ENCODE peak calls at places on chromosomes 5 and 9, in nine cellular contexts. I is tibial artery, H is Peyer's patch, R is A549, A is mucosa of descending colon, O is astrocyte, F is transverse colon, W is SJSA1, G is breast epithelium. D is an unnamed sample.

GRCh38 chr5:177140312-177140711 is 6.7 kb downstream of the NSD1 start:
- DNase-seq in I (no peak), H (no peak), R (no peak), A (no peak), O (no peak), F (no peak), W (no peak), G (no peak), D (no peak)

GRCh38 chr5:158119852-158120708 is 261.1 kb upstream of the CLINT1 start:
- DNase-seq in I (no peak), H (no peak), R (no peak), A (no peak), O (peak; percentile 86), F (no peak), W (no peak), G (no peak), D (no peak)

GRCh38 chr9:77751341-77752091 is 103.4 kb upstream of the GNA14 start:
- DNase-seq in I (no peak), H (no peak), R (peak; percentile 13), A (no peak), O (peak; percentile 80), F (no peak), W (peak; percentile 54), G (no peak), D (no peak)

GRCh38 chr9:35110327-35110758 is 5.3 kb downstream of the ATOSB start:
- DNase-seq in I (peak; percentile 92), H (no peak), R (no peak), A (no peak), O (peak; percentile 36), F (no peak), W (peak; percentile 59), G (no peak), D (peak; percentile 85)

GRCh38 chr5:143547342-143547741 is 143.9 kb upstream of the NR3C1 start:
- DNase-seq in I (no peak), H (no peak), R (no peak), A (no peak), O (no peak), F (no peak), W (no peak), G (no peak), D (no peak)

GRCh38 chr5:61626639-61627282 is 294.7 kb downstream of the ZSWIM6 start:
- DNase-seq in I (no peak), H (no peak), R (no peak), A (no peak), O (no peak), F (no peak), W (no peak), G (no peak), D (no peak)

GRCh38 chr9:79015951-79016350 is 555.8 kb upstream of the TLE4 start:
- DNase-seq in I (no peak), H (no peak), R (no peak), A (no peak), O (no peak), F (no peak), W (no peak), G (no peak), D (no peak)

GRCh38 chr9:126474786-126475485 is 138.8 kb upstream of the LMX1B start:
- DNase-seq in I (no peak), H (no peak), R (peak; percentile 69), A (no peak), O (peak; percentile 95), F (no peak), W (peak; percentile 65), G (no peak), D (no peak)

GRCh38 chr5:120096413-120096812 is 367.7 kb upstream of the PRR16 start:
- DNase-seq in I (no peak), H (no peak), R (no peak), A (no peak), O (peak; percentile 52), F (no peak), W (no peak), G (no peak), D (no peak)

GRCh38 chr9:81616141-81616540 is 73.2 kb downstream of the TLE1 start:
- DNase-seq in I (no peak), H (no peak), R (no peak), A (no peak), O (no peak), F (no peak), W (no peak), G (no peak), D (no peak)

GRCh38 chr9:125428515-125429467 is 167.2 kb downstream of the GAPVD1 start:
- DNase-seq in I (no peak), H (no peak), R (no peak), A (peak; percentile 39), O (no peak), F (no peak), W (no peak), G (no peak), D (no peak)

GRCh38 chr5:59123595-59124561 is 541.0 kb downstream of the RAB3C start:
- DNase-seq in I (no peak), H (no peak), R (no peak), A (no peak), O (no peak), F (no peak), W (no peak), G (no peak), D (no peak)

GRCh38 chr9:2418619-2419018 is 203.0 kb upstream of the VLDLR start:
- DNase-seq in I (no peak), H (no peak), R (no peak), A (no peak), O (peak; percentile 83), F (no peak), W (no peak), G (no peak), D (no peak)

GRCh38 chr5:175202461-175203065 is 241.4 kb downstream of the DRD1 start:
- DNase-seq in I (no peak), H (no peak), R (peak; percentile 24), A (no peak), O (peak; percentile 79), F (no peak), W (peak; percentile 63), G (no peak), D (no peak)

GRCh38 chr5:98364549-98364948 is 408.9 kb upstream of the RGMB start:
- DNase-seq in I (no peak), H (no peak), R (no peak), A (no peak), O (no peak), F (no peak), W (no peak), G (no peak), D (no peak)

GRCh38 chr9:87128844-87129493 is 181.7 kb upstream of the GAS1 start:
- DNase-seq in I (no peak), H (no peak), R (no peak), A (no peak), O (no peak), F (no peak), W (no peak), G (no peak), D (no peak)

GRCh38 chr9:73038613-73039012 is 85.8 kb upstream of the ALDH1A1 start:
- DNase-seq in I (peak; percentile 80), H (peak; percentile 33), R (no peak), A (peak; percentile 49), O (peak; percentile 47), F (peak; percentile 42), W (no peak), G (peak; percentile 72), D (no peak)

GRCh38 chr5:150304481-150305081 is 1.9 kb upstream of the ARSI start:
- DNase-seq in I (no peak), H (no peak), R (no peak), A (no peak), O (no peak), F (no peak), W (no peak), G (no peak), D (peak; percentile 23)

GRCh38 chr5:150306775-150307174 is 4.1 kb upstream of the ARSI start:
- DNase-seq in I (no peak), H (no peak), R (no peak), A (no peak), O (no peak), F (no peak), W (no peak), G (no peak), D (peak; percentile 41)

GRCh38 chr5:150303660-150304411 is 1.1 kb upstream of the ARSI start:
- DNase-seq in I (no peak), H (no peak), R (no peak), A (no peak), O (no peak), F (no peak), W (no peak), G (no peak), D (peak; percentile 29)

GRCh38 chr5:150307617-150308426 is 5.1 kb upstream of the ARSI start:
- DNase-seq in I (no peak), H (no peak), R (no peak), A (no peak), O (no peak), F (no peak), W (no peak), G (no peak), D (peak; percentile 38)

GRCh38 chr5:150305577-150305976 is 2.9 kb upstream of the ARSI start:
- DNase-seq in I (no peak), H (no peak), R (no peak), A (no peak), O (no peak), F (no peak), W (no peak), G (no peak), D (no peak)
- H3K9me3 ChIP-seq in I (no peaks in the 10 kb centered on the region), H (no peaks in the 10 kb centered on the region), R (no peaks in the 10 kb centered on the region), A (no peaks in the 10 kb centered on the region), O (no peaks in the 10 kb centered on the region), F (no peaks in the 10 kb centered on the region), W (no peaks in the 10 kb centered on the region), G (no peaks in the 10 kb centered on the region), D (no peaks in the 10 kb centered on the region)

GRCh38 chr5:178998441-178998840 is 3.3 kb upstream of the GRM6 start:
- DNase-seq in I (no peak), H (no peak), R (no peak), A (no peak), O (no peak), F (no peak), W (no peak), G (no peak), D (no peak)
- H3K9me3 ChIP-seq in I (no peaks in the 10 kb centered on the region), H (no peaks in the 10 kb centered on the region), R (peaks cover 15% of the 10 kb centered on the region), A (peaks cover 9% of the 10 kb centered on the region), O (peaks cover 4% of the 10 kb centered on the region), F (no peaks in the 10 kb centered on the region), W (peaks cover 50% of the 10 kb centered on the region), G (peaks cover 8% of the 10 kb centered on the region), D (peaks cover 3% of the 10 kb centered on the region)

GRCh38 chr5:3596261-3596825 is 711 bp downstream of the IRX1 start:
- DNase-seq in I (no peak), H (no peak), R (no peak), A (no peak), O (peak; percentile 40), F (no peak), W (no peak), G (no peak), D (peak; percentile 63)
- H3K9me3 ChIP-seq in I (no peaks in the 10 kb centered on the region), H (no peaks in the 10 kb centered on the region), R (no peaks in the 10 kb centered on the region), A (no peaks in the 10 kb centered on the region), O (no peaks in the 10 kb centered on the region), F (no peaks in the 10 kb centered on the region), W (peaks cover 53% of the 10 kb centered on the region), G (peaks cover 4% of the 10 kb centered on the region), D (no peaks in the 10 kb centered on the region)

GRCh38 chr5:40084614-40085013 is 595.1 kb upstream of the PTGER4 start:
- DNase-seq in I (no peak), H (no peak), R (no peak), A (no peak), O (no peak), F (no peak), W (no peak), G (no peak), D (no peak)

GRCh38 chr5:40093550-40093949 is 586.2 kb upstream of the PTGER4 start:
- DNase-seq in I (no peak), H (no peak), R (no peak), A (no peak), O (no peak), F (no peak), W (no peak), G (no peak), D (no peak)

GRCh38 chr5:40089269-40089668 is 590.4 kb upstream of the PTGER4 start:
- DNase-seq in I (no peak), H (no peak), R (no peak), A (no peak), O (no peak), F (no peak), W (no peak), G (no peak), D (no peak)
- H3K9me3 ChIP-seq in I (no peaks in the 10 kb centered on the region), H (no peaks in the 10 kb centered on the region), R (no peaks in the 10 kb centered on the region), A (peaks cover 24% of the 10 kb centered on the region), O (peaks cover under 1% of the 10 kb centered on the region), F (peaks cover 9% of the 10 kb centered on the region), W (peaks cover 3% of the 10 kb centered on the region), G (peaks cover 11% of the 10 kb centered on the region), D (peaks cover 8% of the 10 kb centered on the region)